ENCODE peak calls at places on chromosome 9, in eight cellular contexts. D is GM12878; T is stomach; E is iPS DF 6.9; X is effector memory CD4-positive, alpha-beta T cell; L is H9; Q is uterus; A is adrenal gland. S is an unnamed sample.

GRCh38 chr9:86354882-86355399 is 731 bp upstream of the TUT7 start:
- DNase-seq in E (no peak), Q (no peak), D (no peak), A (no peak), T (no peak), L (no peak), X (no peak), S (no peak)

GRCh38 chr9:1956958-1957357 is 58.2 kb upstream of the SMARCA2 start:
- DNase-seq in D (no peak), L (no peak), T (no peak), Q (no peak), E (no peak), A (no peak), X (no peak), S (no peak)

GRCh38 chr9:113528811-113529210 is 65.3 kb downstream of the RGS3 start:
- DNase-seq in E (no peak), A (no peak), X (no peak), L (no peak), D (no peak), T (no peak), Q (no peak), S (no peak)

GRCh38 chr9:93012998-93013855 is 45.3 kb upstream of the SUSD3 start:
- DNase-seq in Q (no peak), X (no peak), A (peak; percentile 4), E (no peak), D (no peak), L (peak; percentile 25), T (no peak), S (no peak)

GRCh38 chr9:12923472-12924009 is 148.7 kb downstream of the LURAP1L start:
- DNase-seq in T (no peak), E (no peak), D (no peak), A (peak; percentile 30), L (no peak), X (no peak), Q (peak; percentile 51), S (no peak)

GRCh38 chr9:129322641-129323375 is 144.7 kb upstream of the IER5L start:
- DNase-seq in A (no peak), X (no peak), Q (peak; percentile 19), T (no peak), L (peak; percentile 21), D (no peak), E (no peak), S (no peak)

GRCh38 chr9:69433426-69433825 is 108.4 kb downstream of the ENTREP1 start:
- DNase-seq in D (no peak), A (no peak), X (no peak), E (no peak), T (no peak), Q (no peak), L (no peak), S (no peak)

GRCh38 chr9:109010676-109011655 is 2.3 kb downstream of the CTNNAL1 start:
- DNase-seq in E (no peak), X (peak; percentile 6), D (no peak), A (no peak), L (no peak), T (no peak), Q (peak; percentile 52), S (peak; percentile 39)

GRCh38 chr9:124219290-124219605 is 38.5 kb upstream of the NEK6 start:
- DNase-seq in Q (no peak), E (no peak), D (no peak), L (no peak), A (no peak), X (no peak), T (no peak), S (no peak)

GRCh38 chr9:81801190-81801589 is 111.8 kb upstream of the TLE1 start:
- DNase-seq in L (no peak), X (no peak), D (no peak), Q (no peak), T (no peak), A (peak; percentile 67), E (no peak), S (peak; percentile 21)

GRCh38 chr9:131764568-131764967 is 24.7 kb upstream of the RAPGEF1 start:
- DNase-seq in X (no peak), L (no peak), T (no peak), E (no peak), Q (no peak), D (no peak), A (no peak), S (no peak)

GRCh38 chr9:83138422-83139135 is 75.6 kb upstream of the RASEF start:
- DNase-seq in A (no peak), E (no peak), D (no peak), Q (no peak), L (no peak), X (no peak), T (no peak), S (no peak)

GRCh38 chr9:97559111-97559514 is 57.6 kb downstream of the TMOD1 start:
- DNase-seq in A (no peak), L (no peak), Q (peak; percentile 83), D (peak; percentile 85), X (no peak), T (no peak), E (no peak), S (no peak)

GRCh38 chr9:120940573-120940972 is 14.0 kb upstream of the TRAF1 start:
- DNase-seq in Q (no peak), L (no peak), A (no peak), E (no peak), D (no peak), T (no peak), X (no peak), S (no peak)

GRCh38 chr9:125558453-125559084 is 148.4 kb downstream of the MAPKAP1 start:
- DNase-seq in Q (peak; percentile 54), E (peak; percentile 37), D (peak; percentile 33), X (peak; percentile 4), L (peak; percentile 63), T (peak; percentile 67), A (peak; percentile 71), S (peak; percentile 59)

GRCh38 chr9:112239284-112239683 is 64.2 kb upstream of the SUSD1 start:
- DNase-seq in E (no peak), D (no peak), L (no peak), X (no peak), T (no peak), Q (no peak), A (no peak), S (no peak)

GRCh38 chr9:137384116-137384756 is 38.7 kb downstream of the EXD3 start:
- DNase-seq in D (no peak), X (no peak), E (no peak), L (no peak), T (no peak), Q (no peak), A (peak; percentile 62), S (no peak)

GRCh38 chr9:83432104-83432627 is 106.0 kb downstream of the FRMD3 start:
- DNase-seq in A (peak; percentile 97), E (peak; percentile 22), Q (peak; percentile 70), T (peak; percentile 97), X (no peak), D (no peak), L (peak; percentile 65), S (peak; percentile 96)

GRCh38 chr9:129451669-129452068 is 169.2 kb downstream of the C9orf50 start:
- DNase-seq in X (no peak), D (no peak), L (no peak), A (no peak), Q (no peak), E (no peak), T (no peak), S (no peak)

GRCh38 chr9:13719981-13720380 is 440.5 kb upstream of the MPDZ start:
- DNase-seq in A (no peak), Q (no peak), X (no peak), L (no peak), E (no peak), T (no peak), D (no peak), S (peak; percentile 45)

GRCh38 chr9:85377751-85378289 is 363.9 kb downstream of the AGTPBP1 start:
- DNase-seq in Q (no peak), T (no peak), X (no peak), E (no peak), L (no peak), A (no peak), D (no peak), S (no peak)

GRCh38 chr9:19137282-19137681 is 10.0 kb upstream of the PLIN2 start:
- DNase-seq in Q (no peak), T (no peak), A (no peak), E (no peak), X (no peak), L (no peak), D (no peak), S (no peak)

GRCh38 chr9:133140174-133140505 is 19.1 kb upstream of the RALGDS start:
- DNase-seq in T (no peak), X (no peak), L (no peak), E (no peak), Q (no peak), D (no peak), A (no peak), S (no peak)
- H3K4me1 ChIP-seq in T (peaks cover 93% of the 10 kb centered on the region), X (peaks cover 79% of the 10 kb centered on the region), L (no peaks in the 10 kb centered on the region), E (no peaks in the 10 kb centered on the region), Q (peaks cover 4% of the 10 kb centered on the region), D (peaks cover 44% of the 10 kb centered on the region), A (peaks cover 65% of the 10 kb centered on the region), S (peaks cover 33% of the 10 kb centered on the region)

DNA sequence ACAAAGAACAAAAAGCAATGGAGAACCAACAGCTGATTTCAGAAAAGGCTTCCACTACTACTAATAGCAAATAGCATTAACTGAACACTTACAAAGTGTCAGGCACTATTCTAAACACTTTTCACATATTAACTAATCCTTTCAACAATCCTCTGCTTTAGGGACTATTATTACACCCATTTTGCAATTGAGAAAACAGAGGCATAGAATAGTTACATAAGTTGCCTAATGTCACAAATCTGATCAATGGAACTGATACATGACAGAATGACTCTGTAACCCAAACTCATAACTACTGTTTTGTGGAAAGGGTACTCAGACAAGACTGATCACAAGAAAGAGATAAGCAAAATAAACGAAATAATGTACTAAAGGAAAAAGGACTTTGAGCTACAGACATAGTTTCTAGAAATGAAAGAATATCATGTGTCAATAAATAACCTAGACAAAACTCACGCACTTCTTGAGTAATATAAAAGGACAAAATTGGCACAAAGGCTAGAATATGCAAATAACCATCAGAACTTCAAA is 31.3 kb downstream of the ABHD17B start:
- DNase-seq in Q (no peak), E (no peak), L (no peak), X (no peak), A (no peak), T (no peak), D (no peak), S (no peak)
- H3K9me3 ChIP-seq in Q (no peaks in the 10 kb centered on the region), E (no peaks in the 10 kb centered on the region), L (no peaks in the 10 kb centered on the region), X (peaks cover 16% of the 10 kb centered on the region), A (peaks cover 3% of the 10 kb centered on the region), T (peaks cover 60% of the 10 kb centered on the region), D (peaks cover 23% of the 10 kb centered on the region), S (peaks cover 3% of the 10 kb centered on the region)

DNA sequence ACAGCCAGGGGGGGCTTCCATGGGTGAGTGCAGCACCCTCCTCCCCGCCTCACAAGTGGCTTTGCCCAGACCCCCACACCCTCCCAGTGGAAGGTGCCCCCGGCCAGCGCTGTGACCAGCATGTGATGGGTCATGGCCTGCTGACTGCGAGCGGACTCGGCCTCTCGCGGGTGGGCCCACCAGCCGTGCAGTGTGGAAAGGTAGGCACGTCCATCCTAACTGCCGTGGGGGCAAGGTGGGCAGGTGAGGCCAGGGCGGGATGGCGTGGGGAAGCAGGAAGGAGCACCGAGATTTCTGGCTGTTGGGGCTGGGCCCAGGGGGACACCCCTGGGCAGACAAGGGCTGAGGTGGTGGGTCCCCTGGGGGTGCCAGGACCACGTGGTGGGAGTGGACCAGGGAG is 12.1 kb downstream of the SOHLH1 start:
- DNase-seq in Q (no peak), T (no peak), A (no peak), D (no peak), X (no peak), L (no peak), E (no peak), S (no peak)
- H3K27me3 ChIP-seq in Q (no peaks in the 10 kb centered on the region), T (peaks cover 89% of the 10 kb centered on the region), A (peaks cover 3% of the 10 kb centered on the region), D (no peaks in the 10 kb centered on the region), X (no peaks in the 10 kb centered on the region), L (no peaks in the 10 kb centered on the region), E (no peaks in the 10 kb centered on the region), S (no peaks in the 10 kb centered on the region)

GRCh38 chr9:33294670-33295432 is 4.5 kb downstream of the NFX1 start:
- DNase-seq in T (no peak), E (no peak), D (no peak), Q (no peak), X (no peak), A (no peak), L (no peak), S (no peak)
- H3K4me1 ChIP-seq in T (peaks cover 67% of the 10 kb centered on the region), E (no peaks in the 10 kb centered on the region), D (peaks cover 31% of the 10 kb centered on the region), Q (peaks cover 14% of the 10 kb centered on the region), X (peaks cover 12% of the 10 kb centered on the region), A (peaks cover 67% of the 10 kb centered on the region), L (peaks cover 2% of the 10 kb centered on the region), S (peaks cover 6% of the 10 kb centered on the region)